ENCODE peak calls at places on chromosomes 11 and 22, in seven cellular contexts. One of them, this sample, is unnamed.

GRCh38 chr22:20247010-20247505 is 21.1 kb downstream of the RTN4R start:
- DNase-seq in endothelial cell of umbilical vein: no peak
- DNase-seq in stimulated activated CD4-positive, alpha-beta T cell treated with anti-CD3 and anti-CD28 coated beads, Interleukin-15, amount 100 ng/mL, for 1 hour: no peak
- DNase-seq in mammary epithelial cell: no peak
- DNase-seq in activated naive CD4-positive, alpha-beta T cell treated with anti-CD3 and anti-CD28 coated beads for 36 hours: no peak
- DNase-seq in NCI-H524 treated with DMSO at 0.1 percent for 48 hours: no peak
- DNase-seq in activated CD8-positive, alpha-beta memory T cell treated with anti-CD3 and anti-CD28 coated beads, Interleukin-2, amount 50 U/mL, for 4 hours: no peak
- DNase-seq in this sample: no peak

GRCh38 chr22:46225631-46226030 is 24.5 kb downstream of the CDPF1 start:
- DNase-seq in stimulated activated CD4-positive, alpha-beta T cell treated with anti-CD3 and anti-CD28 coated beads, Interleukin-15, amount 100 ng/mL, for 1 hour: no peak
- DNase-seq in endothelial cell of umbilical vein: no peak
- DNase-seq in mammary epithelial cell: no peak
- DNase-seq in NCI-H524 treated with DMSO at 0.1 percent for 48 hours: no peak
- DNase-seq in activated naive CD4-positive, alpha-beta T cell treated with anti-CD3 and anti-CD28 coated beads for 36 hours: no peak
- DNase-seq in activated CD8-positive, alpha-beta memory T cell treated with anti-CD3 and anti-CD28 coated beads, Interleukin-2, amount 50 U/mL, for 4 hours: no peak
- DNase-seq in this sample: no peak

GRCh38 chr22:19120829-19121630 is 1.2 kb downstream of the DGCR2 start:
- DNase-seq in stimulated activated CD4-positive, alpha-beta T cell treated with anti-CD3 and anti-CD28 coated beads, Interleukin-15, amount 100 ng/mL, for 1 hour: no peak
- DNase-seq in activated CD8-positive, alpha-beta memory T cell treated with anti-CD3 and anti-CD28 coated beads, Interleukin-2, amount 50 U/mL, for 4 hours: peak
- DNase-seq in activated naive CD4-positive, alpha-beta T cell treated with anti-CD3 and anti-CD28 coated beads for 36 hours: peak
- DNase-seq in mammary epithelial cell: peak
- DNase-seq in endothelial cell of umbilical vein: no peak
- DNase-seq in NCI-H524 treated with DMSO at 0.1 percent for 48 hours: no peak
- DNase-seq in this sample: peak

GRCh38 chr22:26587991-26588613 is 1.8 kb downstream of the TPST2 start:
- DNase-seq in activated CD8-positive, alpha-beta memory T cell treated with anti-CD3 and anti-CD28 coated beads, Interleukin-2, amount 50 U/mL, for 4 hours: no peak
- DNase-seq in mammary epithelial cell: no peak
- DNase-seq in endothelial cell of umbilical vein: no peak
- DNase-seq in stimulated activated CD4-positive, alpha-beta T cell treated with anti-CD3 and anti-CD28 coated beads, Interleukin-15, amount 100 ng/mL, for 1 hour: no peak
- DNase-seq in NCI-H524 treated with DMSO at 0.1 percent for 48 hours: no peak
- DNase-seq in activated naive CD4-positive, alpha-beta T cell treated with anti-CD3 and anti-CD28 coated beads for 36 hours: no peak
- DNase-seq in this sample: no peak

GRCh38 chr22:17167486-17167885 is 8.4 kb upstream of the HDHD5 start:
- DNase-seq in activated naive CD4-positive, alpha-beta T cell treated with anti-CD3 and anti-CD28 coated beads for 36 hours: no peak
- DNase-seq in NCI-H524 treated with DMSO at 0.1 percent for 48 hours: no peak
- DNase-seq in activated CD8-positive, alpha-beta memory T cell treated with anti-CD3 and anti-CD28 coated beads, Interleukin-2, amount 50 U/mL, for 4 hours: no peak
- DNase-seq in endothelial cell of umbilical vein: no peak
- DNase-seq in stimulated activated CD4-positive, alpha-beta T cell treated with anti-CD3 and anti-CD28 coated beads, Interleukin-15, amount 100 ng/mL, for 1 hour: no peak
- DNase-seq in mammary epithelial cell: no peak
- DNase-seq in this sample: no peak

GRCh38 chr11:11045156-11045670 is 187.4 kb upstream of the ZBED5 start:
- DNase-seq in activated naive CD4-positive, alpha-beta T cell treated with anti-CD3 and anti-CD28 coated beads for 36 hours: no peak
- DNase-seq in stimulated activated CD4-positive, alpha-beta T cell treated with anti-CD3 and anti-CD28 coated beads, Interleukin-15, amount 100 ng/mL, for 1 hour: no peak
- DNase-seq in mammary epithelial cell: no peak
- DNase-seq in activated CD8-positive, alpha-beta memory T cell treated with anti-CD3 and anti-CD28 coated beads, Interleukin-2, amount 50 U/mL, for 4 hours: no peak
- DNase-seq in NCI-H524 treated with DMSO at 0.1 percent for 48 hours: no peak
- DNase-seq in endothelial cell of umbilical vein: no peak
- DNase-seq in this sample: no peak

GRCh38 chr11:64650923-64651523 is 60.0 kb downstream of the SLC22A12 start:
- DNase-seq in stimulated activated CD4-positive, alpha-beta T cell treated with anti-CD3 and anti-CD28 coated beads, Interleukin-15, amount 100 ng/mL, for 1 hour: no peak
- DNase-seq in activated naive CD4-positive, alpha-beta T cell treated with anti-CD3 and anti-CD28 coated beads for 36 hours: no peak
- DNase-seq in activated CD8-positive, alpha-beta memory T cell treated with anti-CD3 and anti-CD28 coated beads, Interleukin-2, amount 50 U/mL, for 4 hours: no peak
- DNase-seq in NCI-H524 treated with DMSO at 0.1 percent for 48 hours: no peak
- DNase-seq in mammary epithelial cell: no peak
- DNase-seq in endothelial cell of umbilical vein: peak
- DNase-seq in this sample: peak

GRCh38 chr11:73141031-73141308 is 1.1 kb downstream of the FCHSD2 start:
- DNase-seq in stimulated activated CD4-positive, alpha-beta T cell treated with anti-CD3 and anti-CD28 coated beads, Interleukin-15, amount 100 ng/mL, for 1 hour: peak
- DNase-seq in activated naive CD4-positive, alpha-beta T cell treated with anti-CD3 and anti-CD28 coated beads for 36 hours: peak
- DNase-seq in activated CD8-positive, alpha-beta memory T cell treated with anti-CD3 and anti-CD28 coated beads, Interleukin-2, amount 50 U/mL, for 4 hours: no peak
- DNase-seq in mammary epithelial cell: peak
- DNase-seq in endothelial cell of umbilical vein: no peak
- DNase-seq in NCI-H524 treated with DMSO at 0.1 percent for 48 hours: no peak
- DNase-seq in this sample: peak

GRCh38 chr11:10946072-10946471 is 88.2 kb upstream of the ZBED5 start:
- DNase-seq in mammary epithelial cell: no peak
- DNase-seq in activated CD8-positive, alpha-beta memory T cell treated with anti-CD3 and anti-CD28 coated beads, Interleukin-2, amount 50 U/mL, for 4 hours: no peak
- DNase-seq in NCI-H524 treated with DMSO at 0.1 percent for 48 hours: no peak
- DNase-seq in activated naive CD4-positive, alpha-beta T cell treated with anti-CD3 and anti-CD28 coated beads for 36 hours: no peak
- DNase-seq in stimulated activated CD4-positive, alpha-beta T cell treated with anti-CD3 and anti-CD28 coated beads, Interleukin-15, amount 100 ng/mL, for 1 hour: no peak
- DNase-seq in endothelial cell of umbilical vein: no peak
- DNase-seq in this sample: no peak

GRCh38 chr11:19838994-19839768 is 126.5 kb downstream of the NAV2 start:
- DNase-seq in endothelial cell of umbilical vein: no peak
- DNase-seq in activated naive CD4-positive, alpha-beta T cell treated with anti-CD3 and anti-CD28 coated beads for 36 hours: no peak
- DNase-seq in activated CD8-positive, alpha-beta memory T cell treated with anti-CD3 and anti-CD28 coated beads, Interleukin-2, amount 50 U/mL, for 4 hours: no peak
- DNase-seq in NCI-H524 treated with DMSO at 0.1 percent for 48 hours: no peak
- DNase-seq in stimulated activated CD4-positive, alpha-beta T cell treated with anti-CD3 and anti-CD28 coated beads, Interleukin-15, amount 100 ng/mL, for 1 hour: no peak
- DNase-seq in mammary epithelial cell: no peak
- DNase-seq in this sample: no peak

GRCh38 chr11:102241026-102241425 is 76.3 kb upstream of the BIRC3 start:
- DNase-seq in activated CD8-positive, alpha-beta memory T cell treated with anti-CD3 and anti-CD28 coated beads, Interleukin-2, amount 50 U/mL, for 4 hours: no peak
- DNase-seq in activated naive CD4-positive, alpha-beta T cell treated with anti-CD3 and anti-CD28 coated beads for 36 hours: no peak
- DNase-seq in NCI-H524 treated with DMSO at 0.1 percent for 48 hours: no peak
- DNase-seq in mammary epithelial cell: no peak
- DNase-seq in stimulated activated CD4-positive, alpha-beta T cell treated with anti-CD3 and anti-CD28 coated beads, Interleukin-15, amount 100 ng/mL, for 1 hour: no peak
- DNase-seq in endothelial cell of umbilical vein: no peak
- DNase-seq in this sample: no peak

GRCh38 chr11:61173456-61173855 is 12.2 kb upstream of the VPS37C start:
- DNase-seq in activated naive CD4-positive, alpha-beta T cell treated with anti-CD3 and anti-CD28 coated beads for 36 hours: no peak
- DNase-seq in stimulated activated CD4-positive, alpha-beta T cell treated with anti-CD3 and anti-CD28 coated beads, Interleukin-15, amount 100 ng/mL, for 1 hour: no peak
- DNase-seq in endothelial cell of umbilical vein: peak
- DNase-seq in mammary epithelial cell: peak
- DNase-seq in activated CD8-positive, alpha-beta memory T cell treated with anti-CD3 and anti-CD28 coated beads, Interleukin-2, amount 50 U/mL, for 4 hours: no peak
- DNase-seq in NCI-H524 treated with DMSO at 0.1 percent for 48 hours: no peak
- DNase-seq in this sample: peak

GRCh38 chr22:50620861-50621490 is 7.0 kb downstream of the ARSA start:
- DNase-seq in activated naive CD4-positive, alpha-beta T cell treated with anti-CD3 and anti-CD28 coated beads for 36 hours: peak
- DNase-seq in endothelial cell of umbilical vein: no peak
- DNase-seq in stimulated activated CD4-positive, alpha-beta T cell treated with anti-CD3 and anti-CD28 coated beads, Interleukin-15, amount 100 ng/mL, for 1 hour: no peak
- DNase-seq in activated CD8-positive, alpha-beta memory T cell treated with anti-CD3 and anti-CD28 coated beads, Interleukin-2, amount 50 U/mL, for 4 hours: no peak
- DNase-seq in NCI-H524 treated with DMSO at 0.1 percent for 48 hours: no peak
- DNase-seq in mammary epithelial cell: peak
- DNase-seq in this sample: no peak

GRCh38 chr11:66510990-66511339 is 530 bp downstream of the BBS1 start:
- DNase-seq in activated CD8-positive, alpha-beta memory T cell treated with anti-CD3 and anti-CD28 coated beads, Interleukin-2, amount 50 U/mL, for 4 hours: no peak
- DNase-seq in activated naive CD4-positive, alpha-beta T cell treated with anti-CD3 and anti-CD28 coated beads for 36 hours: no peak
- DNase-seq in mammary epithelial cell: no peak
- DNase-seq in endothelial cell of umbilical vein: no peak
- DNase-seq in NCI-H524 treated with DMSO at 0.1 percent for 48 hours: no peak
- DNase-seq in stimulated activated CD4-positive, alpha-beta T cell treated with anti-CD3 and anti-CD28 coated beads, Interleukin-15, amount 100 ng/mL, for 1 hour: no peak
- DNase-seq in this sample: no peak

GRCh38 chr11:20095189-20095588 is 65.1 kb downstream of the DBX1 start:
- DNase-seq in endothelial cell of umbilical vein: peak
- DNase-seq in activated CD8-positive, alpha-beta memory T cell treated with anti-CD3 and anti-CD28 coated beads, Interleukin-2, amount 50 U/mL, for 4 hours: no peak
- DNase-seq in stimulated activated CD4-positive, alpha-beta T cell treated with anti-CD3 and anti-CD28 coated beads, Interleukin-15, amount 100 ng/mL, for 1 hour: no peak
- DNase-seq in NCI-H524 treated with DMSO at 0.1 percent for 48 hours: no peak
- DNase-seq in mammary epithelial cell: no peak
- DNase-seq in activated naive CD4-positive, alpha-beta T cell treated with anti-CD3 and anti-CD28 coated beads for 36 hours: no peak
- DNase-seq in this sample: peak

GRCh38 chr11:47983464-47984397 is 3.4 kb downstream of the PTPRJ start:
- DNase-seq in activated naive CD4-positive, alpha-beta T cell treated with anti-CD3 and anti-CD28 coated beads for 36 hours: no peak
- DNase-seq in endothelial cell of umbilical vein: no peak
- DNase-seq in NCI-H524 treated with DMSO at 0.1 percent for 48 hours: no peak
- DNase-seq in activated CD8-positive, alpha-beta memory T cell treated with anti-CD3 and anti-CD28 coated beads, Interleukin-2, amount 50 U/mL, for 4 hours: no peak
- DNase-seq in stimulated activated CD4-positive, alpha-beta T cell treated with anti-CD3 and anti-CD28 coated beads, Interleukin-15, amount 100 ng/mL, for 1 hour: no peak
- DNase-seq in mammary epithelial cell: no peak
- DNase-seq in this sample: no peak

GRCh38 chr11:70443043-70444030 is 45.0 kb downstream of the CTTN start:
- DNase-seq in mammary epithelial cell: no peak
- DNase-seq in NCI-H524 treated with DMSO at 0.1 percent for 48 hours: no peak
- DNase-seq in stimulated activated CD4-positive, alpha-beta T cell treated with anti-CD3 and anti-CD28 coated beads, Interleukin-15, amount 100 ng/mL, for 1 hour: no peak
- DNase-seq in endothelial cell of umbilical vein: no peak
- DNase-seq in activated CD8-positive, alpha-beta memory T cell treated with anti-CD3 and anti-CD28 coated beads, Interleukin-2, amount 50 U/mL, for 4 hours: no peak
- DNase-seq in activated naive CD4-positive, alpha-beta T cell treated with anti-CD3 and anti-CD28 coated beads for 36 hours: no peak
- DNase-seq in this sample: no peak

GRCh38 chr11:80315263-80315662 is 874.4 kb upstream of the TENM4 start:
- DNase-seq in NCI-H524 treated with DMSO at 0.1 percent for 48 hours: no peak
- DNase-seq in activated naive CD4-positive, alpha-beta T cell treated with anti-CD3 and anti-CD28 coated beads for 36 hours: no peak
- DNase-seq in endothelial cell of umbilical vein: no peak
- DNase-seq in stimulated activated CD4-positive, alpha-beta T cell treated with anti-CD3 and anti-CD28 coated beads, Interleukin-15, amount 100 ng/mL, for 1 hour: no peak
- DNase-seq in activated CD8-positive, alpha-beta memory T cell treated with anti-CD3 and anti-CD28 coated beads, Interleukin-2, amount 50 U/mL, for 4 hours: no peak
- DNase-seq in mammary epithelial cell: peak
- DNase-seq in this sample: no peak

GRCh38 chr11:105226062-105226461 is 86.5 kb upstream of the CARD18 start:
- DNase-seq in activated CD8-positive, alpha-beta memory T cell treated with anti-CD3 and anti-CD28 coated beads, Interleukin-2, amount 50 U/mL, for 4 hours: no peak
- DNase-seq in endothelial cell of umbilical vein: no peak
- DNase-seq in stimulated activated CD4-positive, alpha-beta T cell treated with anti-CD3 and anti-CD28 coated beads, Interleukin-15, amount 100 ng/mL, for 1 hour: no peak
- DNase-seq in mammary epithelial cell: no peak
- DNase-seq in NCI-H524 treated with DMSO at 0.1 percent for 48 hours: no peak
- DNase-seq in activated naive CD4-positive, alpha-beta T cell treated with anti-CD3 and anti-CD28 coated beads for 36 hours: no peak
- DNase-seq in this sample: no peak

GRCh38 chr11:132099692-132100091 is 729.3 kb downstream of the NTM start:
- DNase-seq in mammary epithelial cell: no peak
- DNase-seq in activated naive CD4-positive, alpha-beta T cell treated with anti-CD3 and anti-CD28 coated beads for 36 hours: peak
- DNase-seq in stimulated activated CD4-positive, alpha-beta T cell treated with anti-CD3 and anti-CD28 coated beads, Interleukin-15, amount 100 ng/mL, for 1 hour: no peak
- DNase-seq in endothelial cell of umbilical vein: no peak
- DNase-seq in NCI-H524 treated with DMSO at 0.1 percent for 48 hours: no peak
- DNase-seq in activated CD8-positive, alpha-beta memory T cell treated with anti-CD3 and anti-CD28 coated beads, Interleukin-2, amount 50 U/mL, for 4 hours: no peak
- DNase-seq in this sample: no peak

GRCh38 chr11:94730153-94730552 is 38.0 kb upstream of the AMOTL1 start:
- DNase-seq in activated naive CD4-positive, alpha-beta T cell treated with anti-CD3 and anti-CD28 coated beads for 36 hours: no peak
- DNase-seq in NCI-H524 treated with DMSO at 0.1 percent for 48 hours: no peak
- DNase-seq in activated CD8-positive, alpha-beta memory T cell treated with anti-CD3 and anti-CD28 coated beads, Interleukin-2, amount 50 U/mL, for 4 hours: no peak
- DNase-seq in mammary epithelial cell: no peak
- DNase-seq in endothelial cell of umbilical vein: no peak
- DNase-seq in stimulated activated CD4-positive, alpha-beta T cell treated with anti-CD3 and anti-CD28 coated beads, Interleukin-15, amount 100 ng/mL, for 1 hour: no peak
- DNase-seq in this sample: no peak

GRCh38 chr11:2312232-2313042 is 10.6 kb downstream of the TSPAN32 start:
- DNase-seq in mammary epithelial cell: peak
- DNase-seq in activated naive CD4-positive, alpha-beta T cell treated with anti-CD3 and anti-CD28 coated beads for 36 hours: no peak
- DNase-seq in endothelial cell of umbilical vein: no peak
- DNase-seq in NCI-H524 treated with DMSO at 0.1 percent for 48 hours: no peak
- DNase-seq in activated CD8-positive, alpha-beta memory T cell treated with anti-CD3 and anti-CD28 coated beads, Interleukin-2, amount 50 U/mL, for 4 hours: no peak
- DNase-seq in stimulated activated CD4-positive, alpha-beta T cell treated with anti-CD3 and anti-CD28 coated beads, Interleukin-15, amount 100 ng/mL, for 1 hour: no peak
- DNase-seq in this sample: no peak

GRCh38 chr11:116107229-116107628 is 603.0 kb upstream of the CADM1 start:
- DNase-seq in stimulated activated CD4-positive, alpha-beta T cell treated with anti-CD3 and anti-CD28 coated beads, Interleukin-15, amount 100 ng/mL, for 1 hour: no peak
- DNase-seq in mammary epithelial cell: no peak
- DNase-seq in endothelial cell of umbilical vein: no peak
- DNase-seq in NCI-H524 treated with DMSO at 0.1 percent for 48 hours: no peak
- DNase-seq in activated CD8-positive, alpha-beta memory T cell treated with anti-CD3 and anti-CD28 coated beads, Interleukin-2, amount 50 U/mL, for 4 hours: no peak
- DNase-seq in activated naive CD4-positive, alpha-beta T cell treated with anti-CD3 and anti-CD28 coated beads for 36 hours: no peak
- DNase-seq in this sample: no peak

GRCh38 chr11:19646921-19647320 is 65.7 kb upstream of the NAV2 start:
- DNase-seq in mammary epithelial cell: peak
- DNase-seq in endothelial cell of umbilical vein: no peak
- DNase-seq in activated naive CD4-positive, alpha-beta T cell treated with anti-CD3 and anti-CD28 coated beads for 36 hours: no peak
- DNase-seq in activated CD8-positive, alpha-beta memory T cell treated with anti-CD3 and anti-CD28 coated beads, Interleukin-2, amount 50 U/mL, for 4 hours: no peak
- DNase-seq in NCI-H524 treated with DMSO at 0.1 percent for 48 hours: no peak
- DNase-seq in stimulated activated CD4-positive, alpha-beta T cell treated with anti-CD3 and anti-CD28 coated beads, Interleukin-15, amount 100 ng/mL, for 1 hour: no peak
- DNase-seq in this sample: peak

GRCh38 chr11:8357505-8357888 is 93.8 kb upstream of the LMO1 start:
- DNase-seq in activated naive CD4-positive, alpha-beta T cell treated with anti-CD3 and anti-CD28 coated beads for 36 hours: no peak
- DNase-seq in endothelial cell of umbilical vein: no peak
- DNase-seq in mammary epithelial cell: no peak
- DNase-seq in activated CD8-positive, alpha-beta memory T cell treated with anti-CD3 and anti-CD28 coated beads, Interleukin-2, amount 50 U/mL, for 4 hours: no peak
- DNase-seq in stimulated activated CD4-positive, alpha-beta T cell treated with anti-CD3 and anti-CD28 coated beads, Interleukin-15, amount 100 ng/mL, for 1 hour: no peak
- DNase-seq in NCI-H524 treated with DMSO at 0.1 percent for 48 hours: no peak
- DNase-seq in this sample: no peak

GRCh38 chr22:37633082-37633692 is 6.3 kb upstream of the SH3BP1 start:
- DNase-seq in endothelial cell of umbilical vein: no peak
- DNase-seq in NCI-H524 treated with DMSO at 0.1 percent for 48 hours: no peak
- DNase-seq in activated CD8-positive, alpha-beta memory T cell treated with anti-CD3 and anti-CD28 coated beads, Interleukin-2, amount 50 U/mL, for 4 hours: no peak
- DNase-seq in mammary epithelial cell: no peak
- DNase-seq in activated naive CD4-positive, alpha-beta T cell treated with anti-CD3 and anti-CD28 coated beads for 36 hours: peak
- DNase-seq in stimulated activated CD4-positive, alpha-beta T cell treated with anti-CD3 and anti-CD28 coated beads, Interleukin-15, amount 100 ng/mL, for 1 hour: no peak
- DNase-seq in this sample: no peak

This sample was measured in lung microvascular endothelial cell.